ENCODE peak calls at places on chromosomes 7 and 10, in seven cellular contexts. U is SK-MEL-5; K is MCF 10A; F is H54; Q is SW 1271; P is activated effector memory CD4-positive, alpha-beta T cell treated with Interleukin-2 at 50 U/mL for 16 hours; O is globus pallidus. I is an unnamed sample.

GRCh38 chr10:80552151-80552646 is 14.5 kb downstream of the SH2D4B start:
- DNase-seq in O (no peak), F (no peak), Q (no peak), K (no peak), P (no peak), U (no peak), I (no peak)

GRCh38 chr10:71486465-71487114 is 89.9 kb downstream of the CDH23 start:
- DNase-seq in O (peak; percentile 37), F (peak; percentile 46), U (peak; percentile 69), K (peak; percentile 54), P (no peak), Q (no peak), I (peak; percentile 7)

GRCh38 chr7:113113912-113114311 is 4.4 kb downstream of the SMIM30 start:
- DNase-seq in U (peak; percentile 51), Q (no peak), K (peak; percentile 16), P (no peak), F (no peak), O (no peak), I (no peak)

GRCh38 chr10:124997791-124998623 is 56.1 kb downstream of the ZRANB1 start:
- DNase-seq in K (no peak), F (no peak), Q (no peak), U (no peak), P (no peak), O (no peak), I (no peak)

GRCh38 chr7:27098493-27099223 is 2.9 kb upstream of the HOXA1 start:
- DNase-seq in F (no peak), P (no peak), O (no peak), K (peak; percentile 74), U (no peak), Q (no peak), I (no peak)

GRCh38 chr10:124493191-124493936 is 31.7 kb downstream of the LHPP start:
- DNase-seq in O (no peak), U (no peak), Q (no peak), P (no peak), K (no peak), F (no peak), I (no peak)

GRCh38 chr7:29494350-29494749 is 69.3 kb upstream of the PRR15 start:
- DNase-seq in U (no peak), F (no peak), K (peak; percentile 32), Q (no peak), P (no peak), O (no peak), I (no peak)

GRCh38 chr7:159027091-159027802 is 117.4 kb downstream of the VIPR2 start:
- DNase-seq in Q (no peak), U (peak; percentile 42), F (no peak), K (peak; percentile 60), P (no peak), O (no peak), I (no peak)

GRCh38 chr7:123367508-123368122 is 166.8 kb downstream of the IQUB start:
- DNase-seq in Q (no peak), K (peak; percentile 60), U (peak; percentile 80), P (no peak), F (peak; percentile 9), O (no peak), I (peak; percentile 11)

GRCh38 chr7:132328047-132328620 is 248.1 kb downstream of the PLXNA4 start:
- DNase-seq in K (no peak), Q (no peak), P (no peak), U (peak; percentile 56), F (no peak), O (no peak), I (no peak)

GRCh38 chr7:22698762-22699161 is 28.2 kb upstream of the IL6 start:
- DNase-seq in P (no peak), U (no peak), K (no peak), Q (no peak), O (no peak), F (no peak), I (no peak)

GRCh38 chr7:78345293-78345692 is 546.7 kb downstream of the PHTF2 start:
- DNase-seq in F (no peak), U (no peak), K (no peak), O (no peak), Q (no peak), P (no peak), I (no peak)

GRCh38 chr10:65194131-65194530 is 1672.9 kb downstream of the REEP3 start:
- DNase-seq in P (no peak), O (no peak), K (peak; percentile 80), F (peak; percentile 22), Q (no peak), U (no peak), I (no peak)

GRCh38 chr10:93566435-93567276 is at the start of gene FFAR4:
- DNase-seq in U (no peak), O (peak; percentile 40), Q (no peak), P (no peak), F (no peak), K (peak; percentile 45), I (no peak)

GRCh38 chr7:82291931-82292330 is 151.6 kb downstream of the CACNA2D1 start:
- DNase-seq in U (no peak), P (no peak), F (no peak), O (no peak), Q (no peak), K (no peak), I (no peak)

GRCh38 chr10:117720931-117721826 is 178.6 kb downstream of the EMX2 start:
- DNase-seq in Q (no peak), O (no peak), F (no peak), K (no peak), U (no peak), P (no peak), I (no peak)

GRCh38 chr10:19048901-19049300 is 300 bp downstream of the MALRD1 start:
- DNase-seq in O (no peak), U (no peak), P (no peak), F (no peak), Q (no peak), K (no peak), I (no peak)

GRCh38 chr10:86964061-86964846 is 4.0 kb upstream of the ADIRF start:
- DNase-seq in F (no peak), K (no peak), P (no peak), Q (no peak), U (no peak), O (no peak), I (no peak)

GRCh38 chr10:31770307-31770902 is 158.2 kb downstream of the ARHGAP12 start:
- DNase-seq in U (peak; percentile 45), F (no peak), Q (no peak), O (peak; percentile 27), K (peak; percentile 24), P (peak; percentile 46), I (peak; percentile 15)

GRCh38 chr7:15580604-15581351 is 19.0 kb upstream of the AGMO start:
- DNase-seq in O (no peak), F (no peak), K (no peak), Q (no peak), U (no peak), P (no peak), I (no peak)

GRCh38 chr10:88791924-88792323 is 10.6 kb upstream of the LIPM start:
- DNase-seq in P (no peak), U (peak; percentile 62), F (peak; percentile 33), Q (no peak), O (no peak), K (peak; percentile 52), I (no peak)

GRCh38 chr7:23004247-23004520 is 9.7 kb downstream of the HYCC1 start:
- DNase-seq in K (no peak), P (no peak), Q (no peak), F (no peak), O (no peak), U (peak; percentile 29), I (no peak)

GRCh38 chr7:130207642-130208041 is at the start of gene SSMEM1:
- DNase-seq in O (no peak), K (peak; percentile 41), P (no peak), U (no peak), F (peak; percentile 37), Q (no peak), I (no peak)

GRCh38 chr7:78539825-78540224 is 741.3 kb downstream of the PHTF2 start:
- DNase-seq in Q (no peak), P (no peak), U (no peak), F (no peak), K (no peak), O (no peak), I (no peak)

GRCh38 chr7:29300649-29301048 is 106.1 kb downstream of the CHN2 start:
- DNase-seq in P (no peak), K (no peak), Q (no peak), F (no peak), U (no peak), O (no peak), I (no peak)

GRCh38 chr10:93745411-93746065 is 12.2 kb upstream of the LGI1 start:
- DNase-seq in F (peak; percentile 53), K (peak; percentile 27), U (peak; percentile 80), Q (no peak), P (no peak), O (no peak), I (no peak)

GRCh38 chr10:27446091-27446918 is 57.8 kb upstream of the RAB18 start:
- DNase-seq in U (peak; percentile 45), Q (no peak), F (no peak), O (peak; percentile 18), P (no peak), K (peak; percentile 45), I (no peak)

GRCh38 chr7:137652721-137653120 is 194.1 kb downstream of the DGKI start:
- DNase-seq in K (peak; percentile 15), O (no peak), F (no peak), U (no peak), Q (no peak), P (no peak), I (no peak)

GRCh38 chr10:96683065-96683464 is 37.2 kb downstream of the PIK3AP1 start:
- DNase-seq in F (no peak), O (no peak), P (no peak), U (no peak), Q (no peak), K (peak; percentile 18), I (no peak)

GRCh38 chr10:31129261-31129660 is 97.6 kb upstream of the ZNF438 start:
- DNase-seq in P (no peak), Q (no peak), F (no peak), U (no peak), O (no peak), K (peak; percentile 72), I (no peak)

GRCh38 chr7:7620644-7621210 is 19.8 kb upstream of the UMAD1 start:
- DNase-seq in F (no peak), O (no peak), U (no peak), Q (no peak), K (no peak), P (no peak), I (no peak)